ENCODE peak calls at places on chromosomes 7 and 10, in eight cellular contexts. One of them, this sample, is unnamed. For H3K4me1, the result is how much of the 10 kb centered on the place peaks cover.

GRCh38 chr10:113895018-113895417 is 40.6 kb downstream of the NHLRC2 start:
- DNase-seq in body of pancreas: no peak
- DNase-seq in cardiac muscle cell: no peak
- DNase-seq in left ventricle myocardium inferior: no peak
- DNase-seq in CD8-positive, alpha-beta T cell: no peak
- DNase-seq in DND-41: no peak
- DNase-seq in upper lobe of right lung: no peak
- DNase-seq in CD8-positive, alpha-beta memory T cell: no peak
- DNase-seq in this sample: no peak

GRCh38 chr10:51344371-51344770 is 270.1 kb downstream of the PRKG1 start:
- DNase-seq in body of pancreas: no peak
- DNase-seq in cardiac muscle cell: no peak
- DNase-seq in left ventricle myocardium inferior: no peak
- DNase-seq in CD8-positive, alpha-beta T cell: no peak
- DNase-seq in DND-41: no peak
- DNase-seq in upper lobe of right lung: no peak
- DNase-seq in CD8-positive, alpha-beta memory T cell: no peak
- DNase-seq in this sample: no peak

GRCh38 chr10:80718024-80718423 is 180.3 kb downstream of the SH2D4B start:
- DNase-seq in body of pancreas: no peak
- DNase-seq in cardiac muscle cell: no peak
- DNase-seq in left ventricle myocardium inferior: no peak
- DNase-seq in CD8-positive, alpha-beta T cell: no peak
- DNase-seq in DND-41: no peak
- DNase-seq in upper lobe of right lung: no peak
- DNase-seq in CD8-positive, alpha-beta memory T cell: no peak
- DNase-seq in this sample: no peak

GRCh38 chr7:39294022-39294421 is 272.2 kb upstream of the YAE1 start:
- DNase-seq in body of pancreas: no peak
- DNase-seq in cardiac muscle cell: no peak
- DNase-seq in left ventricle myocardium inferior: no peak
- DNase-seq in CD8-positive, alpha-beta T cell: no peak
- DNase-seq in DND-41: no peak
- DNase-seq in upper lobe of right lung: no peak
- DNase-seq in CD8-positive, alpha-beta memory T cell: no peak
- DNase-seq in this sample: no peak

GRCh38 chr10:103125323-103126267 is 67.5 kb downstream of the NT5C2 start:
- DNase-seq in body of pancreas: no peak
- DNase-seq in cardiac muscle cell: no peak
- DNase-seq in left ventricle myocardium inferior: no peak
- DNase-seq in CD8-positive, alpha-beta T cell: no peak
- DNase-seq in DND-41: peak
- DNase-seq in upper lobe of right lung: no peak
- DNase-seq in CD8-positive, alpha-beta memory T cell: no peak
- DNase-seq in this sample: no peak

GRCh38 chr7:128858380-128859231 is 4.0 kb upstream of the ATP6V1F start:
- DNase-seq in body of pancreas: no peak
- DNase-seq in cardiac muscle cell: no peak
- DNase-seq in left ventricle myocardium inferior: peak
- DNase-seq in CD8-positive, alpha-beta T cell: no peak
- DNase-seq in DND-41: no peak
- DNase-seq in upper lobe of right lung: no peak
- DNase-seq in CD8-positive, alpha-beta memory T cell: no peak
- DNase-seq in this sample: no peak

GRCh38 chr7:132782777-132783633 is 206.7 kb upstream of the PLXNA4 start:
- DNase-seq in body of pancreas: no peak
- DNase-seq in cardiac muscle cell: no peak
- DNase-seq in left ventricle myocardium inferior: no peak
- DNase-seq in CD8-positive, alpha-beta T cell: no peak
- DNase-seq in DND-41: no peak
- DNase-seq in upper lobe of right lung: no peak
- DNase-seq in CD8-positive, alpha-beta memory T cell: no peak
- DNase-seq in this sample: no peak

GRCh38 chr7:143214789-143215679 is 6.8 kb upstream of the TAS2R40 start:
- DNase-seq in body of pancreas: peak
- DNase-seq in cardiac muscle cell: peak
- DNase-seq in left ventricle myocardium inferior: no peak
- DNase-seq in CD8-positive, alpha-beta T cell: peak
- DNase-seq in DND-41: peak
- DNase-seq in upper lobe of right lung: no peak
- DNase-seq in CD8-positive, alpha-beta memory T cell: peak
- DNase-seq in this sample: peak

GRCh38 chr10:45488365-45488764 is 114.3 kb downstream of the ALOX5 start:
- DNase-seq in body of pancreas: no peak
- DNase-seq in cardiac muscle cell: no peak
- DNase-seq in left ventricle myocardium inferior: no peak
- DNase-seq in CD8-positive, alpha-beta T cell: no peak
- DNase-seq in DND-41: no peak
- DNase-seq in upper lobe of right lung: no peak
- DNase-seq in CD8-positive, alpha-beta memory T cell: no peak
- DNase-seq in this sample: no peak

GRCh38 chr10:101777857-101778145 is 1.9 kb upstream of the FGF8 start:
- DNase-seq in body of pancreas: no peak
- DNase-seq in cardiac muscle cell: no peak
- DNase-seq in left ventricle myocardium inferior: no peak
- DNase-seq in CD8-positive, alpha-beta T cell: no peak
- DNase-seq in DND-41: no peak
- DNase-seq in upper lobe of right lung: peak
- DNase-seq in CD8-positive, alpha-beta memory T cell: no peak
- DNase-seq in this sample: no peak

GRCh38 chr7:22990588-22990949 is 23.4 kb downstream of the HYCC1 start:
- DNase-seq in body of pancreas: no peak
- DNase-seq in cardiac muscle cell: no peak
- DNase-seq in left ventricle myocardium inferior: no peak
- DNase-seq in CD8-positive, alpha-beta T cell: no peak
- DNase-seq in DND-41: no peak
- DNase-seq in upper lobe of right lung: no peak
- DNase-seq in CD8-positive, alpha-beta memory T cell: no peak
- DNase-seq in this sample: no peak

GRCh38 chr7:101832205-101832631 is 14.8 kb downstream of the CUX1 start:
- DNase-seq in body of pancreas: no peak
- DNase-seq in cardiac muscle cell: no peak
- DNase-seq in left ventricle myocardium inferior: no peak
- DNase-seq in CD8-positive, alpha-beta T cell: no peak
- DNase-seq in DND-41: no peak
- DNase-seq in upper lobe of right lung: peak
- DNase-seq in CD8-positive, alpha-beta memory T cell: no peak
- DNase-seq in this sample: no peak

GRCh38 chr7:101826081-101826835 is 8.8 kb downstream of the CUX1 start:
- DNase-seq in body of pancreas: no peak
- DNase-seq in cardiac muscle cell: no peak
- DNase-seq in left ventricle myocardium inferior: no peak
- DNase-seq in CD8-positive, alpha-beta T cell: no peak
- DNase-seq in DND-41: no peak
- DNase-seq in upper lobe of right lung: peak
- DNase-seq in CD8-positive, alpha-beta memory T cell: no peak
- DNase-seq in this sample: peak

GRCh38 chr7:101829856-101830255 is 12.4 kb downstream of the CUX1 start:
- DNase-seq in body of pancreas: no peak
- DNase-seq in cardiac muscle cell: no peak
- DNase-seq in left ventricle myocardium inferior: no peak
- DNase-seq in CD8-positive, alpha-beta T cell: no peak
- DNase-seq in DND-41: no peak
- DNase-seq in upper lobe of right lung: peak
- DNase-seq in CD8-positive, alpha-beta memory T cell: no peak
- DNase-seq in this sample: no peak

GRCh38 chr7:101828308-101829020 is 11.0 kb downstream of the CUX1 start:
- DNase-seq in body of pancreas: no peak
- DNase-seq in cardiac muscle cell: no peak
- DNase-seq in left ventricle myocardium inferior: no peak
- DNase-seq in CD8-positive, alpha-beta T cell: no peak
- DNase-seq in DND-41: no peak
- DNase-seq in upper lobe of right lung: peak
- DNase-seq in CD8-positive, alpha-beta memory T cell: no peak
- DNase-seq in this sample: peak

GRCh38 chr7:101829374-101829773 is 11.9 kb downstream of the CUX1 start:
- DNase-seq in body of pancreas: no peak
- DNase-seq in cardiac muscle cell: no peak
- DNase-seq in left ventricle myocardium inferior: no peak
- DNase-seq in CD8-positive, alpha-beta T cell: no peak
- DNase-seq in DND-41: no peak
- DNase-seq in upper lobe of right lung: peak
- DNase-seq in CD8-positive, alpha-beta memory T cell: no peak
- DNase-seq in this sample: peak
- H3K4me1 ChIP-seq in body of pancreas: under half
- H3K4me1 ChIP-seq in cardiac muscle cell: under half
- H3K4me1 ChIP-seq in left ventricle myocardium inferior: under half
- H3K4me1 ChIP-seq in CD8-positive, alpha-beta T cell: under half
- H3K4me1 ChIP-seq in DND-41: under half
- H3K4me1 ChIP-seq in upper lobe of right lung: under half
- H3K4me1 ChIP-seq in CD8-positive, alpha-beta memory T cell: under half
- H3K4me1 ChIP-seq in this sample: under half

GRCh38 chr10:3093996-3094395 is 26.6 kb downstream of the PFKP start:
- DNase-seq in body of pancreas: no peak
- DNase-seq in cardiac muscle cell: no peak
- DNase-seq in left ventricle myocardium inferior: no peak
- DNase-seq in CD8-positive, alpha-beta T cell: no peak
- DNase-seq in DND-41: no peak
- DNase-seq in upper lobe of right lung: no peak
- DNase-seq in CD8-positive, alpha-beta memory T cell: no peak
- DNase-seq in this sample: no peak
- H3K4me1 ChIP-seq in body of pancreas: under half
- H3K4me1 ChIP-seq in cardiac muscle cell: half or more
- H3K4me1 ChIP-seq in left ventricle myocardium inferior: half or more
- H3K4me1 ChIP-seq in CD8-positive, alpha-beta T cell: under half
- H3K4me1 ChIP-seq in DND-41: under half
- H3K4me1 ChIP-seq in upper lobe of right lung: under half
- H3K4me1 ChIP-seq in CD8-positive, alpha-beta memory T cell: under half
- H3K4me1 ChIP-seq in this sample: under half

GRCh38 chr10:100346765-100347567 is at the start of gene SCD:
- DNase-seq in body of pancreas: peak
- DNase-seq in cardiac muscle cell: peak
- DNase-seq in left ventricle myocardium inferior: peak
- DNase-seq in CD8-positive, alpha-beta T cell: peak
- DNase-seq in DND-41: peak
- DNase-seq in upper lobe of right lung: peak
- DNase-seq in CD8-positive, alpha-beta memory T cell: peak
- DNase-seq in this sample: peak

GRCh38 chr10:100347568-100348195 is 649 bp downstream of the SCD start:
- DNase-seq in body of pancreas: no peak
- DNase-seq in cardiac muscle cell: peak
- DNase-seq in left ventricle myocardium inferior: no peak
- DNase-seq in CD8-positive, alpha-beta T cell: no peak
- DNase-seq in DND-41: peak
- DNase-seq in upper lobe of right lung: no peak
- DNase-seq in CD8-positive, alpha-beta memory T cell: no peak
- DNase-seq in this sample: no peak

GRCh38 chr10:100346351-100346764 is 675 bp upstream of the SCD start:
- DNase-seq in body of pancreas: peak
- DNase-seq in cardiac muscle cell: peak
- DNase-seq in left ventricle myocardium inferior: peak
- DNase-seq in CD8-positive, alpha-beta T cell: peak
- DNase-seq in DND-41: peak
- DNase-seq in upper lobe of right lung: peak
- DNase-seq in CD8-positive, alpha-beta memory T cell: peak
- DNase-seq in this sample: peak

GRCh38 chr10:100344386-100344785 is 2.6 kb upstream of the SCD start:
- DNase-seq in body of pancreas: no peak
- DNase-seq in cardiac muscle cell: no peak
- DNase-seq in left ventricle myocardium inferior: no peak
- DNase-seq in CD8-positive, alpha-beta T cell: no peak
- DNase-seq in DND-41: no peak
- DNase-seq in upper lobe of right lung: no peak
- DNase-seq in CD8-positive, alpha-beta memory T cell: no peak
- DNase-seq in this sample: no peak

DNA sequence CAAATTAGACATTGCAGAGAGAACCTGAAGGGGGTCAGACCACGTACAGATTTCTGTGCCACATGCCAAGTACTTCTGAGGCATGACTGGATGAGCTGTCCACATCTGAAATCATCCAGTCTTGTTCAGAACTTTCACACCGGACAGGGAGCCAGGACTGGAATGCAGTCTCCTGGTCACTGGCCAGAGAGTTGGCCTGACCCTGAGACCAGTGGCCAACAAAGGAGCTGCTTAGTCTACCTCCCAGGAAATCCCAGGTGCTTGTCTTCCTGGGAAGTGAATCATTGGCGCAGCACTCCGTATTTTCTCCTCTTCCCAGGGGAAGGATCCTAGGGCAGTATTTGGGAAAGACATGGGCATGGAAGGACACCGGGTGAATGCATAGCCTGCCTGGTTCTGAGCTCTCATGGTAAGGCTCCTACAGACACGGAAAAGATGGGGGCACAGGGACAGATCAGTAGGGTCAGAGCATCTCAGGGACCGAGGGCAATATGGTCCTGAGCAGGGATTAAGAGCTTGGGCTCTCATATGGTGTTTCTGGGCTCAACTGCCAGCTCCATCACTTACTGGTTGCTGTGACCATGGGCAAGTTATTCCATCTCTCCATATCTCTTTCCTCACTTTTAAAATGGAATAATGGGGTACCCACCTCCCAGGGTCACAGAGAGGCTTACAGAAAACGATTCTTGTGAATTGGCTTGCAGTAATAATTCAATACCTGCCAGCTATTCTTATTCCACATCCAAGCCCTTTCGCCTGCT is 1.3 kb upstream of the SCD start:
- DNase-seq in body of pancreas: no peak
- DNase-seq in cardiac muscle cell: peak
- DNase-seq in left ventricle myocardium inferior: no peak
- DNase-seq in CD8-positive, alpha-beta T cell: no peak
- DNase-seq in DND-41: no peak
- DNase-seq in upper lobe of right lung: no peak
- DNase-seq in CD8-positive, alpha-beta memory T cell: no peak
- DNase-seq in this sample: peak
- H3K4me1 ChIP-seq in body of pancreas: under half
- H3K4me1 ChIP-seq in cardiac muscle cell: under half
- H3K4me1 ChIP-seq in left ventricle myocardium inferior: under half
- H3K4me1 ChIP-seq in CD8-positive, alpha-beta T cell: under half
- H3K4me1 ChIP-seq in DND-41: under half
- H3K4me1 ChIP-seq in upper lobe of right lung: under half
- H3K4me1 ChIP-seq in CD8-positive, alpha-beta memory T cell: under half
- H3K4me1 ChIP-seq in this sample: under half

GRCh38 chr7:106083717-106084116 is 28.4 kb downstream of the SYPL1 start:
- DNase-seq in body of pancreas: no peak
- DNase-seq in cardiac muscle cell: no peak
- DNase-seq in left ventricle myocardium inferior: no peak
- DNase-seq in CD8-positive, alpha-beta T cell: no peak
- DNase-seq in DND-41: no peak
- DNase-seq in upper lobe of right lung: no peak
- DNase-seq in CD8-positive, alpha-beta memory T cell: no peak
- DNase-seq in this sample: no peak

GRCh38 chr7:106082087-106082854 is 29.8 kb downstream of the SYPL1 start:
- DNase-seq in body of pancreas: no peak
- DNase-seq in cardiac muscle cell: no peak
- DNase-seq in left ventricle myocardium inferior: no peak
- DNase-seq in CD8-positive, alpha-beta T cell: no peak
- DNase-seq in DND-41: no peak
- DNase-seq in upper lobe of right lung: no peak
- DNase-seq in CD8-positive, alpha-beta memory T cell: no peak
- DNase-seq in this sample: no peak

GRCh38 chr7:106075937-106076336 is 36.2 kb downstream of the SYPL1 start:
- DNase-seq in body of pancreas: no peak
- DNase-seq in cardiac muscle cell: no peak
- DNase-seq in left ventricle myocardium inferior: no peak
- DNase-seq in CD8-positive, alpha-beta T cell: no peak
- DNase-seq in DND-41: no peak
- DNase-seq in upper lobe of right lung: no peak
- DNase-seq in CD8-positive, alpha-beta memory T cell: no peak
- DNase-seq in this sample: no peak

GRCh38 chr7:106076537-106076936 is 35.6 kb downstream of the SYPL1 start:
- DNase-seq in body of pancreas: no peak
- DNase-seq in cardiac muscle cell: no peak
- DNase-seq in left ventricle myocardium inferior: no peak
- DNase-seq in CD8-positive, alpha-beta T cell: no peak
- DNase-seq in DND-41: no peak
- DNase-seq in upper lobe of right lung: no peak
- DNase-seq in CD8-positive, alpha-beta memory T cell: no peak
- DNase-seq in this sample: no peak

GRCh38 chr7:106080307-106080987 is 31.7 kb downstream of the SYPL1 start:
- DNase-seq in body of pancreas: no peak
- DNase-seq in cardiac muscle cell: no peak
- DNase-seq in left ventricle myocardium inferior: peak
- DNase-seq in CD8-positive, alpha-beta T cell: no peak
- DNase-seq in DND-41: no peak
- DNase-seq in upper lobe of right lung: no peak
- DNase-seq in CD8-positive, alpha-beta memory T cell: no peak
- DNase-seq in this sample: no peak
- H3K4me1 ChIP-seq in body of pancreas: under half
- H3K4me1 ChIP-seq in cardiac muscle cell: under half
- H3K4me1 ChIP-seq in left ventricle myocardium inferior: half or more
- H3K4me1 ChIP-seq in CD8-positive, alpha-beta T cell: under half
- H3K4me1 ChIP-seq in DND-41: under half
- H3K4me1 ChIP-seq in upper lobe of right lung: under half
- H3K4me1 ChIP-seq in CD8-positive, alpha-beta memory T cell: under half
- H3K4me1 ChIP-seq in this sample: under half

This sample was measured in adrenal gland.